ENCODE peak calls at places on chromosomes 6 and 20, in nine cellular contexts. W is uterus, V is colonic mucosa, N is ovary, P is astrocyte of the spinal cord, G is Panc1, Z is cardiac muscle cell, A is BJ, Q is brain microvascular endothelial cell. U is an unnamed sample.
A peak's percentile ranks its signal among the peaks of the same experiment; 100 is the strongest.

GRCh38 chr20:46133886-46134654 is 16.0 kb downstream of the CD40 start:
- DNase-seq in G (no peak), Q (no peak), Z (no peak), P (no peak), A (no peak), W (no peak), V (no peak), N (no peak), U (no peak)

GRCh38 chr6:27759930-27760329 is 152.3 kb downstream of the OR2B2 start:
- DNase-seq in P (no peak), V (no peak), W (no peak), G (no peak), Q (no peak), Z (no peak), A (no peak), N (no peak), U (peak; percentile 19)

GRCh38 chr6:13368716-13369115 is 40.4 kb upstream of the TBC1D7 start:
- DNase-seq in N (no peak), Z (no peak), P (no peak), G (no peak), V (no peak), A (no peak), W (no peak), Q (no peak), U (peak; percentile 79)

GRCh38 chr20:33684533-33685327 is 1.5 kb downstream of the E2F1 start:
- DNase-seq in V (no peak), Q (no peak), Z (no peak), A (no peak), W (peak; percentile 25), N (peak; percentile 50), P (no peak), G (no peak), U (no peak)

GRCh38 chr6:163998496-163998895 is 584.0 kb downstream of the QKI start:
- DNase-seq in W (no peak), Q (no peak), G (no peak), Z (no peak), A (no peak), P (peak; percentile 17), V (no peak), N (no peak), U (no peak)

GRCh38 chr6:126180585-126180984 is 159.3 kb upstream of the CENPW start:
- DNase-seq in W (peak; percentile 60), A (peak; percentile 57), G (peak; percentile 69), Z (peak; percentile 64), Q (peak; percentile 93), N (no peak), V (no peak), P (peak; percentile 92), U (peak; percentile 98)

GRCh38 chr6:21808045-21808470 is 214.5 kb downstream of the SOX4 start:
- DNase-seq in N (peak; percentile 47), Q (peak; percentile 65), G (no peak), W (peak; percentile 57), A (peak; percentile 29), V (peak; percentile 18), Z (peak; percentile 82), P (peak; percentile 79), U (peak; percentile 30)

GRCh38 chr6:82246802-82247633 is 526 bp downstream of the IBTK start:
- DNase-seq in P (peak; percentile 40), V (peak; percentile 68), N (no peak), Q (peak; percentile 51), G (no peak), A (no peak), W (peak; percentile 34), Z (peak; percentile 47), U (peak; percentile 45)

GRCh38 chr20:24781061-24781980 is 167.7 kb upstream of the CST7 start:
- DNase-seq in Z (peak; percentile 43), A (no peak), Q (no peak), W (no peak), V (no peak), G (no peak), N (no peak), P (peak; percentile 55), U (peak; percentile 45)

GRCh38 chr20:24153101-24154040 is 164.8 kb upstream of the GGTLC1 start:
- DNase-seq in A (no peak), P (no peak), W (no peak), G (no peak), N (no peak), V (no peak), Z (no peak), Q (no peak), U (no peak)

GRCh38 chr20:47309806-47310426 is 46.6 kb downstream of the ZMYND8 start:
- DNase-seq in V (no peak), P (no peak), G (no peak), A (no peak), N (no peak), W (no peak), Z (no peak), Q (no peak), U (no peak)

GRCh38 chr6:85828973-85829372 is 186.3 kb upstream of the SYNCRIP start:
- DNase-seq in N (no peak), G (no peak), A (no peak), W (no peak), Q (no peak), V (no peak), P (no peak), Z (no peak), U (no peak)

GRCh38 chr6:84575264-84575663 is 189.1 kb downstream of the TBX18 start:
- DNase-seq in Z (peak; percentile 41), A (no peak), N (no peak), P (peak; percentile 85), W (no peak), G (no peak), V (no peak), Q (peak; percentile 26), U (peak; percentile 25)

GRCh38 chr6:149716584-149716983 is 1.3 kb downstream of the LATS1 start:
- DNase-seq in W (no peak), G (no peak), V (no peak), Q (no peak), Z (peak; percentile 11), N (no peak), P (no peak), A (no peak), U (peak; percentile 14)

GRCh38 chr6:160267102-160267501 is 8.5 kb upstream of the SLC22A2 start:
- DNase-seq in Z (no peak), V (no peak), W (no peak), P (no peak), G (no peak), N (no peak), Q (no peak), A (no peak), U (no peak)
- TF ChIP-seq CTCF in Z (no peak), V (no peak), W (no peak), P (no peak), G (no peak), N (no peak), Q (no peak), A (no peak), U (no peak)

GRCh38 chr20:4979841-4980410 is 21.4 kb downstream of the SLC23A2 start:
- DNase-seq in P (no peak), A (no peak), Z (no peak), V (no peak), N (no peak), W (no peak), G (no peak), Q (no peak), U (no peak)

GRCh38 chr20:4972506-4973251 is 28.6 kb downstream of the SLC23A2 start:
- DNase-seq in Z (no peak), A (no peak), Q (no peak), W (no peak), G (no peak), V (no peak), P (no peak), N (no peak), U (no peak)

GRCh38 chr20:4973330-4974097 is 27.8 kb downstream of the SLC23A2 start:
- DNase-seq in A (peak; percentile 45), N (peak; percentile 77), W (peak; percentile 48), V (peak; percentile 26), Z (peak; percentile 66), P (peak; percentile 66), Q (peak; percentile 80), G (peak; percentile 74), U (peak; percentile 21)

DNA sequence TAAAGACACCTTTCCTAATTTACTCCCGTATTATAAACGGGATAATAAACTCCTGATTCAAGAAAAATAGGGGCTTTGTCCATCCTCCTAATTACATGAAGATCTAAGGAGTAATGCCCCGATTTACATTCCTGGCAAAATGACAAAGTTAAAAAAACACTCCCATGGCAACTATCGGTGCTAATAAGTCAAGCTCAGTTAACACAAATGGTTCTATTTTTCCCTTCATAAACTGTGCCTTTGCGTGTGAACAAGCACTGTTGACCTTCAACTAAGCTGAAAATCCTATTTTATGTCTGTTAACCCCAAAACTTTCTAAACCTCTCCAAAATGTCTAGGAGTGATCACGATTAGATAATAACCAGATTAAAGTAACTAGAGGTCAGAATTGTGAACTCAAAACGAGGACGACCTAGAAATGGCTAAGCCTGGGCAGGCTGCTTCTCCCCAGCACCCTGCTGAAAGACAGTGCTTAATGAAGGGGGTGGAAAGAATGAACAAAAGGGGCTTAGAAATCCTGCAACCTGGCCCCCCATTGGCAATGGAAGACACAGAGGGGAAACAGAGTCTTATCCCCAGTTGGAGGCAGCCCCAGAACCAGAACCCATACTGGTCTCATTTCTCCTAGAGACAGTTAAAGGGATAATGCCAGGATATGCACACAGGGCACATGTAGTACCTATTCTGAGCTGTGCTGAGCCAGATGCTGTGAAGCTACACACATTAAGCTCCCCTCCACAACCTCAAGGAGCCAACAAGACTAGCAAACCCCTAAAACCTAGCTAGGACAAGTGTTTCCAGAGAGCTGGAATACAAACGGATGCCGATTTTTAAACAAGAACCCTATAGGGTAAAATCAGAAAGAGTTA is 23.0 kb downstream of the SLC23A2 start:
- DNase-seq in N (no peak), V (no peak), A (no peak), Q (no peak), W (no peak), P (no peak), G (no peak), Z (peak; percentile 48), U (no peak)
- H3K4me3 ChIP-seq in N (no peak overlapping the region), V (no peak overlapping the region), A (no peak overlapping the region), Q (no peak overlapping the region), W (no peak overlapping the region), P (no peak overlapping the region), G (no peak overlapping the region), Z (no peak overlapping the region), U (no peak overlapping the region)

DNA sequence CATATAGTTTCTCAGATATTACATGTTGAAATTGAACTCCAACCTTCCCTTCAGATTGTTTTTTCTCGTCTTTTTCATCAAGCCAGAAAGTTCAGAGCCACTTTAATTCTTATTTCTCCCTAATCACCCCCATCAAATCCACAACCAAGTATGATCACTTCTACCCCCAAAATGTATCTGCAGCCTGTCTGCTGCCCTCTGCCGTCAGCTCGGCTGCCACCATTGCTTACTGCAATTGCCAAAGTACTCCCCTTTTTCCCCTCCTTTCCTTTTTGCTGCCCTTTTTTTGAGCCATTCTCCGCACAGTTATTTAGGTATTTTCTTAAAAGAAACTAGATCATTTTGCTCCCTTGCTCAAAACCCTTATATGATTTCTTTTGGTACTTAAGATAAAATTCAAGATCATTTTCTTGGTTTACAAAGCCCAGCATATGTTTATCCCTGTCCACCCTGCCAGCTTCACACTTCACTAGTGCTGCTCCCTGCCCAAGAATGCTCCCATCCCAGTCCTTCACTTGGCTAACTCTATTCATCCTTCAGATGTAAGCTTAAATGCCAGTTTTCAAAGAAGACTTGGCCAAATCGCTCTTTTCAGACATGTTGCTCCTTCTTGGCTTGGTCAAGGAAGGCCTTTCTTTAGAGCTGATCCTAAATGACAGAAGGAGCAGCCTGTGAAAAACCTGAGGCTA is 63.6 kb downstream of the SH3BGRL2 start:
- DNase-seq in P (no peak), N (no peak), G (no peak), Q (no peak), W (no peak), Z (no peak), A (no peak), V (no peak), U (no peak)
- TF ChIP-seq CTCF in P (peak; percentile 37), N (no peak), G (peak; percentile 14), Q (peak; percentile 60), W (no peak), Z (peak; percentile 32), A (peak; percentile 25), V (no peak), U (peak; percentile 7)

GRCh38 chr6:53333439-53334408 is 15.0 kb downstream of the ELOVL5 start:
- DNase-seq in Q (no peak), V (no peak), P (no peak), A (no peak), G (no peak), W (no peak), Z (no peak), N (no peak), U (no peak)
- H3K4me3 ChIP-seq in Q (no peak overlapping the region), V (no peak overlapping the region), P (no peak overlapping the region), A (no peak overlapping the region), G (no peak overlapping the region), W (no peak overlapping the region), Z (no peak overlapping the region), N (no peak overlapping the region), U (no peak overlapping the region)

U was measured in epithelial cell of esophagus.